ENCODE peak calls at places on chromosome 6, in four cellular contexts. J is fibroblast of lung, C is A673, L is lower lobe of right lung. Y is an unnamed sample.

GRCh38 chr6:54624779-54625178 is 221.8 kb upstream of the FAM83B start:
- DNase-seq in C (no peak), J (peak), L (no peak), Y (no peak)

GRCh38 chr6:41560440-41561192 is 14.4 kb downstream of the FOXP4 start:
- DNase-seq in L (peak), C (peak), J (peak), Y (no peak)

GRCh38 chr6:159828074-159828473 is 28.0 kb downstream of the PNLDC1 start:
- DNase-seq in L (peak), J (peak), C (peak), Y (no peak)

GRCh38 chr6:124536792-124537191 is 425.4 kb upstream of the RNF217 start:
- DNase-seq in L (no peak), J (peak), C (no peak), Y (no peak)

GRCh38 chr6:117169781-117170281 is 95.5 kb upstream of the VGLL2 start:
- DNase-seq in J (no peak), C (no peak), L (no peak), Y (no peak)

GRCh38 chr6:90144928-90145520 is 151.6 kb downstream of the BACH2 start:
- DNase-seq in J (peak), C (no peak), L (no peak), Y (no peak)

GRCh38 chr6:36906539-36906938 is 20.8 kb downstream of the C6orf89 start:
- DNase-seq in J (no peak), L (peak), C (no peak), Y (no peak)

GRCh38 chr6:11769816-11770545 is 8.6 kb downstream of the ADTRP start:
- DNase-seq in J (peak), C (no peak), L (no peak), Y (no peak)

GRCh38 chr6:140225587-140226438 is 851.4 kb upstream of the CITED2 start:
- DNase-seq in J (peak), L (no peak), C (peak), Y (no peak)

GRCh38 chr6:95119927-95120326 is 457.4 kb upstream of the MANEA start:
- DNase-seq in J (no peak), L (no peak), C (no peak), Y (no peak)

GRCh38 chr6:167127785-167128531 is 5.1 kb downstream of the CCR6 start:
- DNase-seq in J (no peak), C (no peak), L (no peak), Y (no peak)

GRCh38 chr6:15593798-15594197 is 69.0 kb downstream of the DTNBP1 start:
- DNase-seq in J (peak), C (no peak), L (no peak), Y (no peak)

GRCh38 chr6:138726066-138727060 is 47.2 kb upstream of the CCDC28A start:
- DNase-seq in J (no peak), C (no peak), L (no peak), Y (no peak)

GRCh38 chr6:81241126-81241525 is 511.4 kb downstream of the TENT5A start:
- DNase-seq in L (no peak), J (peak), C (no peak), Y (no peak)

GRCh38 chr6:133646021-133646682 is 242.8 kb upstream of the TCF21 start:
- DNase-seq in C (peak), L (no peak), J (peak), Y (no peak)

GRCh38 chr6:53321701-53322100 is 27.0 kb downstream of the ELOVL5 start:
- DNase-seq in L (no peak), C (no peak), J (no peak), Y (no peak)

GRCh38 chr6:54697423-54697822 is 149.1 kb upstream of the FAM83B start:
- DNase-seq in L (no peak), C (peak), J (no peak), Y (no peak)

GRCh38 chr6:138371720-138372119 is 6.0 kb upstream of the SMIM28 start:
- DNase-seq in J (peak), C (no peak), L (no peak), Y (no peak)

GRCh38 chr6:4358414-4359107 is 223.2 kb upstream of the ECI2 start:
- DNase-seq in C (peak), J (peak), L (peak), Y (no peak)

GRCh38 chr6:45714795-45715507 is 300.7 kb downstream of the CLIC5 start:
- DNase-seq in L (no peak), J (peak), C (peak), Y (peak)

GRCh38 chr6:166313255-166314070 is 5.3 kb upstream of the PRR18 start:
- DNase-seq in L (no peak), J (peak), C (peak), Y (no peak)

GRCh38 chr6:151765444-151765886 is 42.0 kb upstream of the ESR1 start:
- DNase-seq in L (no peak), C (peak), J (peak), Y (no peak)

GRCh38 chr6:24827162-24827561 is 28.4 kb upstream of the ARMH2 start:
- DNase-seq in C (no peak), J (no peak), L (no peak), Y (no peak)

GRCh38 chr6:36578030-36578825 is 15.9 kb upstream of the SRSF3 start:
- DNase-seq in J (no peak), L (no peak), C (no peak), Y (no peak)

GRCh38 chr6:147161253-147161973 is 42.8 kb upstream of the STXBP5 start:
- DNase-seq in L (no peak), J (no peak), C (no peak), Y (no peak)

GRCh38 chr6:35370799-35371493 is 28.6 kb downstream of the PPARD start:
- DNase-seq in L (peak), C (no peak), J (no peak), Y (no peak)

GRCh38 chr6:154606457-154606856 is 96.0 kb upstream of the CNKSR3 start:
- DNase-seq in J (peak), L (no peak), C (no peak), Y (no peak)

GRCh38 chr6:73129653-73130443 is 95.4 kb downstream of the KHDC1L start:
- DNase-seq in J (peak), L (peak), C (peak), Y (peak)

GRCh38 chr6:2791124-2792050 is 26.2 kb downstream of the WRNIP1 start:
- DNase-seq in C (peak), J (peak), L (peak), Y (no peak)
- TF ChIP-seq CTCF in C (peak), J (peak), L (peak), Y (peak)

DNA sequence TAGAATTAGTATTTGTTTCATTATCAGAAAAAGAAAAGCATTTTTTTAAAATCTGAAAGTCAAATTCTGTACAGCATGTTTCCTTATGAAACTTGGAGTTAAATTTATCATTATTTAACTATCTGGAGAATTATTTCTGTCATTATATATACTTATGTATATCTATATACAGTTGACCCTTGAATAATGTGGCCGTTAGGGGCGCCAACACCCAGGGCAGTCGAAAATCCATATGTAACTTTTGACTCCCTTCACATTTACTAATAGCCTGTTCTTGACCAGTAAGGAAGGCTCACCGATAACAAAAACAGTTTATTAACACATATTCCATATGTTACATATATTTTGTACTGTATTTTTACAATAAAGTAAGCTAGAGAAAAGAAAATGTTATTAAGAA is 341.2 kb downstream of the ADGRB3 start:
- DNase-seq in J (no peak), L (no peak), C (no peak), Y (no peak)
- TF ChIP-seq CTCF in J (no peak), L (no peak), C (no peak), Y (peak)

DNA sequence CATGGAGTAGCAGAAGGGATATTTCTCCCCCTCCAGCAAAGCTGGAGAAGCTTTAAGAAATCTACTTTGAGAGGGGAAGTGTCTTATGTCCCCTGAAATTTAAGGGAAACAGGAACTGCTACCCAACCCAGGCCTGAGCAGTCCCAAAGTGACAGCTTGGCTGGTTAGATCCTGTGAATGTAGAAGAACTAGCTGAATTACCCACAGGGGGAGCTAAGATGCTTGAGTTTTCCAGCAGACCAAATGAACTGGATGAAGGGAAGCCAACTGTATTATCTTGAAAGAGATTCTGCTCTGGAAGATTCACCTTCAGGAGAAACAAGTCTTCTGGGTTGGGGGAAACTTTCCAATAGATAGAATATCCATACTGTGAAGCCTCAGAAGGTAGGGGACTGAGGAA is 303.3 kb upstream of the MMS22L start:
- DNase-seq in L (no peak), J (peak), C (peak), Y (no peak)
- TF ChIP-seq CTCF in L (no peak), J (peak), C (peak), Y (peak)

DNA sequence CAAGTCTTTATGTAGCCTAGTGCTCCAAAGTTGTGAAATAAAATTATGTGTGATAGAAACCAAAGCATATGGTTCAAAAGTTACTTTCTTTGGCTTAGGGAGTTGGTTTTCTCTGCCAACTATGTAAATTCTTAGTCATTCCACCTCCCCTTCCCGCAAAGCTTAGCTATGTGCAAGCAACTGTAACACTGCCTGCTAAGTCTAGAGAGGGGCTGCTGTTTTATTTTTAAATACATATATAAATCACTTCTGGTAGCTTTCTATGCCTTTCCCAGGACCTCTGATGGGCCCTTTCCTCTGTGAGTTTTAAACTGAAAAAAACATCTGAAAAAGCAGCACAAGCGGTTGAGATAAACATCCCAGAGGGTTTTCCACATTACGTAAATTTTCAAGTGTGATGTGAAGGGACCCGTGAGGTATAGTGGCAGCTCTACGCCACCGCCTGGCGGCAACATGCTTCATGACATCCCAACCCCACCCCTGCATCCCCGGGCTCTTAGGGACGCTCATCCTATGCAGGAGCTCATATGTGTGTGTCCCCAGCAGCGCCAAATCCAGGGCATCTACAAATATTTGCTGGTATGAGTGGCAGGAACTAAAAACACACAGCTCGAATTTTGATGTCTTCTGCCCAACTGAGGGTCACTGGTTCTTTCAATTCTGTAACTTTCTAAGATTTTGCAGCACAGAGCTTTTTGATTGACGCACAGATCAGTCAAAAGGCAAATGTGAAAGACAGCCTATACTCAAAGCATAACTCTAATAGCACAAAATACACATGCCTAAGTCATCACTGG is 12.8 kb downstream of the SAYSD1 start:
- DNase-seq in C (no peak), L (no peak), J (peak), Y (no peak)
- TF ChIP-seq CTCF in C (peak), L (peak), J (peak), Y (peak)

DNA sequence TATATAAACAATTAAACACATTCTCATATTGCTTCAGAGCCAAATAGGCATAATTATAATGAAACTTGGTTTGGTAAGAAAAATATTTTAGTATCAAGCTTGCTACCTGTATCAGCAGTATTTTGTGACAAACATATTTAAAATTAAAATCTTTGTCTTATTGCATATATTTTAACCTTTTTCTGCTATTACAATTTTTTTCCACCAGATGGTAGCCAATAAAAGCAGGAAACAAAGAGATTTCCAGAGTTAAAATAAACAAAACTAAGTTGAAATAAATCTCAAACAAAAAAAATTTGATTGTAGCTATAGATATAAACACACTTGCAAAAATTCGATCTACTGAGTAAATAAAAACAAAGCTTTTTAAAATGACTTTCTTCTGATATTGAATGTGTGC is 491.3 kb upstream of the GJE1 start:
- DNase-seq in J (no peak), L (no peak), C (no peak), Y (no peak)
- TF ChIP-seq CTCF in J (no peak), L (no peak), C (peak), Y (peak)

GRCh38 chr6:149032318-149032598 is 285.3 kb upstream of the TAB2 start:
- DNase-seq in J (no peak), C (no peak), L (no peak), Y (no peak)

GRCh38 chr6:149033454-149034241 is 283.9 kb upstream of the TAB2 start:
- DNase-seq in C (no peak), J (no peak), L (no peak), Y (no peak)

GRCh38 chr6:149037026-149037734 is 280.3 kb upstream of the TAB2 start:
- DNase-seq in C (no peak), L (no peak), J (peak), Y (no peak)

GRCh38 chr6:149032599-149033405 is 284.7 kb upstream of the TAB2 start:
- DNase-seq in C (peak), J (peak), L (no peak), Y (no peak)

DNA sequence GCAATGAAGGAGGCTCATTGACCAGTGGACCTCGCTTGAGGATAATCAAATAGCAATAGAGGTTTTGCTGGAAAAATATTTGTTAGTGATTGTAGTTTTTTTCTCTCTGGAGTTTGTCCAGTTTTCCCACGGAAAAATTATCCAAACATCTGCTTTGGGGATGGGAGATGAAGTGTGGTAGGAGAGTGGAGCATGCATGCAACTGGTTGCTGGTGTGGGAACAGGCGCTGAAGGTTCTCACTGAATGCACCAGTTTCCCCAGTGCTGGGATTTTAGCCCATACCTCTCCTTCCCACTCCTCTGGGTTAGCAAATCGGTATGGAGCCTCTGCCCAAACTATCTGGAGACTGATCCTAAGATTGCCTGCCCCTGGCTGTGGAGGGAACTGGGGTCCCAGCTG is 281.7 kb upstream of the TAB2 start:
- DNase-seq in J (no peak), L (no peak), C (no peak), Y (no peak)
- TF ChIP-seq CTCF in J (no peak), L (no peak), C (no peak), Y (no peak)

GRCh38 chr6:26493258-26493657 is 6.8 kb upstream of the BTN1A1 start:
- DNase-seq in J (peak), C (peak), L (no peak), Y (no peak)
- TF ChIP-seq CTCF in J (peak), C (peak), L (peak), Y (peak)